ENCODE peak calls at places on chromosome 16, in seven cellular contexts. A is anterior cingulate cortex; T is CD8-positive, alpha-beta memory T cell; E is stimulated activated CD4-positive, alpha-beta T cell treated with anti-CD3 and anti-CD28 coated beads, Interleukin-15, amount 100 ng/mL, for 1 hour; J is left ventricle myocardium inferior; N is body of pancreas; Z is Kasumi-1. Y is an unnamed sample.

GRCh38 chr16:84739349-84740124 is 39.7 kb downstream of the USP10 start:
- DNase-seq in A (no peak), J (no peak), T (no peak), E (no peak), N (no peak), Z (no peak), Y (no peak)

GRCh38 chr16:85767569-85767968 is 16.7 kb upstream of the C16orf74 start:
- DNase-seq in T (no peak), J (no peak), N (no peak), A (no peak), Z (no peak), E (no peak), Y (no peak)

GRCh38 chr16:21703589-21704174 is 39.9 kb downstream of the OTOA start:
- DNase-seq in N (no peak), T (no peak), E (no peak), Z (no peak), A (no peak), J (no peak), Y (no peak)

GRCh38 chr16:30011505-30012480 is 966 bp upstream of the DOC2A start:
- DNase-seq in T (no peak), Z (no peak), E (no peak), J (no peak), A (no peak), N (no peak), Y (no peak)

GRCh38 chr16:66357523-66357928 is 9.0 kb upstream of the CDH5 start:
- DNase-seq in J (no peak), N (peak), T (peak), A (no peak), E (no peak), Z (peak), Y (peak)

GRCh38 chr16:17261197-17261858 is 209.4 kb downstream of the XYLT1 start:
- DNase-seq in E (no peak), Z (no peak), N (no peak), T (no peak), A (no peak), J (no peak), Y (no peak)

GRCh38 chr16:73083271-73083670 is 35.3 kb upstream of the ZFHX3 start:
- DNase-seq in E (no peak), A (no peak), J (no peak), N (no peak), T (no peak), Z (no peak), Y (no peak)

GRCh38 chr16:66342294-66342900 is 24.1 kb upstream of the CDH5 start:
- DNase-seq in T (no peak), N (no peak), Z (peak), A (no peak), J (no peak), E (no peak), Y (peak)

GRCh38 chr16:50550035-50550434 is 1.8 kb downstream of the NKD1 start:
- DNase-seq in E (no peak), N (no peak), J (no peak), A (no peak), T (peak), Z (no peak), Y (no peak)